ENCODE peak calls at places on chromosomes 2 and 18, in nine cellular contexts. One of them, this sample, is unnamed.

GRCh38 chr18:70082430-70082829 is 123.1 kb downstream of the RTTN start:
- DNase-seq in colonic mucosa: no peak
- DNase-seq in pancreas: no peak
- DNase-seq in fibroblast of mammary gland: no peak
- DNase-seq in astrocyte of the spinal cord: no peak
- DNase-seq in CD4-positive, alpha-beta T cell: no peak
- DNase-seq in endothelial cell: no peak
- DNase-seq in GM23338: no peak
- DNase-seq in WERI-Rb-1: no peak
- DNase-seq in this sample: no peak

GRCh38 chr2:240127351-240127750 is 8.8 kb downstream of the COPS9 start:
- DNase-seq in colonic mucosa: no peak
- DNase-seq in pancreas: no peak
- DNase-seq in fibroblast of mammary gland: no peak
- DNase-seq in astrocyte of the spinal cord: no peak
- DNase-seq in CD4-positive, alpha-beta T cell: no peak
- DNase-seq in endothelial cell: no peak
- DNase-seq in GM23338: no peak
- DNase-seq in WERI-Rb-1: no peak
- DNase-seq in this sample: no peak

GRCh38 chr2:156663757-156664409 is 227.7 kb downstream of the GPD2 start:
- DNase-seq in colonic mucosa: no peak
- DNase-seq in pancreas: no peak
- DNase-seq in fibroblast of mammary gland: no peak
- DNase-seq in astrocyte of the spinal cord: no peak
- DNase-seq in CD4-positive, alpha-beta T cell: no peak
- DNase-seq in endothelial cell: no peak
- DNase-seq in GM23338: peak
- DNase-seq in WERI-Rb-1: no peak
- DNase-seq in this sample: no peak

GRCh38 chr2:216163518-216163917 is 54.4 kb downstream of the XRCC5 start:
- DNase-seq in colonic mucosa: no peak
- DNase-seq in pancreas: no peak
- DNase-seq in fibroblast of mammary gland: no peak
- DNase-seq in astrocyte of the spinal cord: peak
- DNase-seq in CD4-positive, alpha-beta T cell: no peak
- DNase-seq in endothelial cell: no peak
- DNase-seq in GM23338: no peak
- DNase-seq in WERI-Rb-1: no peak
- DNase-seq in this sample: no peak

GRCh38 chr2:3986063-3986462 is 282.7 kb downstream of the DCDC2C start:
- DNase-seq in colonic mucosa: no peak
- DNase-seq in pancreas: no peak
- DNase-seq in fibroblast of mammary gland: no peak
- DNase-seq in astrocyte of the spinal cord: peak
- DNase-seq in CD4-positive, alpha-beta T cell: no peak
- DNase-seq in endothelial cell: no peak
- DNase-seq in GM23338: no peak
- DNase-seq in WERI-Rb-1: no peak
- DNase-seq in this sample: no peak

GRCh38 chr2:120817136-120817955 is 81.7 kb downstream of the GLI2 start:
- DNase-seq in colonic mucosa: no peak
- DNase-seq in pancreas: peak
- DNase-seq in fibroblast of mammary gland: no peak
- DNase-seq in astrocyte of the spinal cord: no peak
- DNase-seq in CD4-positive, alpha-beta T cell: no peak
- DNase-seq in endothelial cell: no peak
- DNase-seq in GM23338: no peak
- DNase-seq in WERI-Rb-1: no peak
- DNase-seq in this sample: no peak

GRCh38 chr2:97761192-97761591 is 47.8 kb downstream of the ZAP70 start:
- DNase-seq in colonic mucosa: no peak
- DNase-seq in pancreas: no peak
- DNase-seq in fibroblast of mammary gland: no peak
- DNase-seq in astrocyte of the spinal cord: no peak
- DNase-seq in CD4-positive, alpha-beta T cell: peak
- DNase-seq in endothelial cell: no peak
- DNase-seq in GM23338: no peak
- DNase-seq in WERI-Rb-1: no peak
- DNase-seq in this sample: no peak

GRCh38 chr2:42848270-42848669 is 55.9 kb upstream of the HAAO start:
- DNase-seq in colonic mucosa: no peak
- DNase-seq in pancreas: no peak
- DNase-seq in fibroblast of mammary gland: no peak
- DNase-seq in astrocyte of the spinal cord: no peak
- DNase-seq in CD4-positive, alpha-beta T cell: no peak
- DNase-seq in endothelial cell: no peak
- DNase-seq in GM23338: no peak
- DNase-seq in WERI-Rb-1: no peak
- DNase-seq in this sample: no peak

GRCh38 chr2:24409700-24410556 is 49.6 kb upstream of the ITSN2 start:
- DNase-seq in colonic mucosa: peak
- DNase-seq in pancreas: no peak
- DNase-seq in fibroblast of mammary gland: peak
- DNase-seq in astrocyte of the spinal cord: peak
- DNase-seq in CD4-positive, alpha-beta T cell: no peak
- DNase-seq in endothelial cell: peak
- DNase-seq in GM23338: peak
- DNase-seq in WERI-Rb-1: peak
- DNase-seq in this sample: peak

GRCh38 chr18:67216846-67217245 is 299.7 kb downstream of the DSEL start:
- DNase-seq in colonic mucosa: no peak
- DNase-seq in pancreas: no peak
- DNase-seq in fibroblast of mammary gland: no peak
- DNase-seq in astrocyte of the spinal cord: no peak
- DNase-seq in CD4-positive, alpha-beta T cell: no peak
- DNase-seq in endothelial cell: no peak
- DNase-seq in GM23338: no peak
- DNase-seq in WERI-Rb-1: no peak
- DNase-seq in this sample: no peak

GRCh38 chr2:39512434-39512935 is 75.4 kb upstream of the MAP4K3 start:
- DNase-seq in colonic mucosa: peak
- DNase-seq in pancreas: no peak
- DNase-seq in fibroblast of mammary gland: no peak
- DNase-seq in astrocyte of the spinal cord: no peak
- DNase-seq in CD4-positive, alpha-beta T cell: no peak
- DNase-seq in endothelial cell: no peak
- DNase-seq in GM23338: no peak
- DNase-seq in WERI-Rb-1: peak
- DNase-seq in this sample: no peak

GRCh38 chr2:240589850-240590525 is 3.5 kb downstream of the CAPN10 start:
- DNase-seq in colonic mucosa: no peak
- DNase-seq in pancreas: no peak
- DNase-seq in fibroblast of mammary gland: no peak
- DNase-seq in astrocyte of the spinal cord: no peak
- DNase-seq in CD4-positive, alpha-beta T cell: no peak
- DNase-seq in endothelial cell: no peak
- DNase-seq in GM23338: no peak
- DNase-seq in WERI-Rb-1: no peak
- DNase-seq in this sample: no peak

GRCh38 chr18:37294951-37295350 is 270.6 kb downstream of the CELF4 start:
- DNase-seq in colonic mucosa: peak
- DNase-seq in pancreas: no peak
- DNase-seq in fibroblast of mammary gland: peak
- DNase-seq in astrocyte of the spinal cord: no peak
- DNase-seq in CD4-positive, alpha-beta T cell: no peak
- DNase-seq in endothelial cell: peak
- DNase-seq in GM23338: peak
- DNase-seq in WERI-Rb-1: peak
- DNase-seq in this sample: peak
- TF ChIP-seq CTCF in colonic mucosa: peak
- TF ChIP-seq CTCF in pancreas: no peak
- TF ChIP-seq CTCF in fibroblast of mammary gland: peak
- TF ChIP-seq CTCF in astrocyte of the spinal cord: peak
- TF ChIP-seq CTCF in CD4-positive, alpha-beta T cell: no peak
- TF ChIP-seq CTCF in endothelial cell: peak
- TF ChIP-seq CTCF in GM23338: peak
- TF ChIP-seq CTCF in WERI-Rb-1: peak
- TF ChIP-seq CTCF in this sample: peak

GRCh38 chr2:138501427-138502252 is at the start of gene SPOPL:
- DNase-seq in colonic mucosa: peak
- DNase-seq in pancreas: peak
- DNase-seq in fibroblast of mammary gland: peak
- DNase-seq in astrocyte of the spinal cord: peak
- DNase-seq in CD4-positive, alpha-beta T cell: peak
- DNase-seq in endothelial cell: peak
- DNase-seq in GM23338: peak
- DNase-seq in WERI-Rb-1: peak
- DNase-seq in this sample: peak
- TF ChIP-seq CTCF in colonic mucosa: no peak
- TF ChIP-seq CTCF in pancreas: peak
- TF ChIP-seq CTCF in fibroblast of mammary gland: no peak
- TF ChIP-seq CTCF in astrocyte of the spinal cord: peak
- TF ChIP-seq CTCF in CD4-positive, alpha-beta T cell: no peak
- TF ChIP-seq CTCF in endothelial cell: peak
- TF ChIP-seq CTCF in GM23338: no peak
- TF ChIP-seq CTCF in WERI-Rb-1: no peak
- TF ChIP-seq CTCF in this sample: peak

GRCh38 chr2:193695367-193695766 is 1500.6 kb upstream of the TMEFF2 start:
- DNase-seq in colonic mucosa: no peak
- DNase-seq in pancreas: no peak
- DNase-seq in fibroblast of mammary gland: peak
- DNase-seq in astrocyte of the spinal cord: peak
- DNase-seq in CD4-positive, alpha-beta T cell: no peak
- DNase-seq in endothelial cell: no peak
- DNase-seq in GM23338: peak
- DNase-seq in WERI-Rb-1: peak
- DNase-seq in this sample: no peak
- TF ChIP-seq CTCF in colonic mucosa: no peak
- TF ChIP-seq CTCF in pancreas: no peak
- TF ChIP-seq CTCF in fibroblast of mammary gland: peak
- TF ChIP-seq CTCF in astrocyte of the spinal cord: peak
- TF ChIP-seq CTCF in CD4-positive, alpha-beta T cell: no peak
- TF ChIP-seq CTCF in endothelial cell: no peak
- TF ChIP-seq CTCF in GM23338: peak
- TF ChIP-seq CTCF in WERI-Rb-1: peak
- TF ChIP-seq CTCF in this sample: peak

GRCh38 chr18:57223160-57223870 is 76.4 kb downstream of the BOD1L2 start:
- DNase-seq in colonic mucosa: no peak
- DNase-seq in pancreas: no peak
- DNase-seq in fibroblast of mammary gland: no peak
- DNase-seq in astrocyte of the spinal cord: no peak
- DNase-seq in CD4-positive, alpha-beta T cell: no peak
- DNase-seq in endothelial cell: no peak
- DNase-seq in GM23338: no peak
- DNase-seq in WERI-Rb-1: no peak
- DNase-seq in this sample: no peak
- TF ChIP-seq CTCF in colonic mucosa: no peak
- TF ChIP-seq CTCF in pancreas: no peak
- TF ChIP-seq CTCF in fibroblast of mammary gland: no peak
- TF ChIP-seq CTCF in astrocyte of the spinal cord: no peak
- TF ChIP-seq CTCF in CD4-positive, alpha-beta T cell: no peak
- TF ChIP-seq CTCF in endothelial cell: no peak
- TF ChIP-seq CTCF in GM23338: no peak
- TF ChIP-seq CTCF in WERI-Rb-1: no peak
- TF ChIP-seq CTCF in this sample: no peak

GRCh38 chr2:234002281-234002680 is 48.2 kb upstream of the SPP2 start:
- DNase-seq in colonic mucosa: no peak
- DNase-seq in pancreas: no peak
- DNase-seq in fibroblast of mammary gland: no peak
- DNase-seq in astrocyte of the spinal cord: no peak
- DNase-seq in CD4-positive, alpha-beta T cell: no peak
- DNase-seq in endothelial cell: no peak
- DNase-seq in GM23338: no peak
- DNase-seq in WERI-Rb-1: no peak
- DNase-seq in this sample: no peak

GRCh38 chr2:233999182-233999581 is 51.3 kb upstream of the SPP2 start:
- DNase-seq in colonic mucosa: no peak
- DNase-seq in pancreas: peak
- DNase-seq in fibroblast of mammary gland: no peak
- DNase-seq in astrocyte of the spinal cord: no peak
- DNase-seq in CD4-positive, alpha-beta T cell: no peak
- DNase-seq in endothelial cell: no peak
- DNase-seq in GM23338: peak
- DNase-seq in WERI-Rb-1: no peak
- DNase-seq in this sample: no peak

GRCh38 chr2:234001380-234001993 is 49.0 kb upstream of the SPP2 start:
- DNase-seq in colonic mucosa: no peak
- DNase-seq in pancreas: no peak
- DNase-seq in fibroblast of mammary gland: no peak
- DNase-seq in astrocyte of the spinal cord: no peak
- DNase-seq in CD4-positive, alpha-beta T cell: no peak
- DNase-seq in endothelial cell: no peak
- DNase-seq in GM23338: no peak
- DNase-seq in WERI-Rb-1: no peak
- DNase-seq in this sample: no peak

GRCh38 chr2:234005126-234005525 is 45.4 kb upstream of the SPP2 start:
- DNase-seq in colonic mucosa: no peak
- DNase-seq in pancreas: no peak
- DNase-seq in fibroblast of mammary gland: no peak
- DNase-seq in astrocyte of the spinal cord: no peak
- DNase-seq in CD4-positive, alpha-beta T cell: no peak
- DNase-seq in endothelial cell: no peak
- DNase-seq in GM23338: no peak
- DNase-seq in WERI-Rb-1: no peak
- DNase-seq in this sample: no peak

GRCh38 chr2:234003972-234004617 is 46.4 kb upstream of the SPP2 start:
- DNase-seq in colonic mucosa: no peak
- DNase-seq in pancreas: no peak
- DNase-seq in fibroblast of mammary gland: peak
- DNase-seq in astrocyte of the spinal cord: peak
- DNase-seq in CD4-positive, alpha-beta T cell: no peak
- DNase-seq in endothelial cell: no peak
- DNase-seq in GM23338: peak
- DNase-seq in WERI-Rb-1: no peak
- DNase-seq in this sample: no peak
- TF ChIP-seq CTCF in colonic mucosa: no peak
- TF ChIP-seq CTCF in pancreas: no peak
- TF ChIP-seq CTCF in fibroblast of mammary gland: no peak
- TF ChIP-seq CTCF in astrocyte of the spinal cord: no peak
- TF ChIP-seq CTCF in CD4-positive, alpha-beta T cell: no peak
- TF ChIP-seq CTCF in endothelial cell: no peak
- TF ChIP-seq CTCF in GM23338: no peak
- TF ChIP-seq CTCF in WERI-Rb-1: no peak
- TF ChIP-seq CTCF in this sample: no peak

GRCh38 chr2:25567406-25567805 is 106.0 kb downstream of the DTNB start:
- DNase-seq in colonic mucosa: no peak
- DNase-seq in pancreas: no peak
- DNase-seq in fibroblast of mammary gland: peak
- DNase-seq in astrocyte of the spinal cord: peak
- DNase-seq in CD4-positive, alpha-beta T cell: no peak
- DNase-seq in endothelial cell: no peak
- DNase-seq in GM23338: peak
- DNase-seq in WERI-Rb-1: no peak
- DNase-seq in this sample: no peak
- TF ChIP-seq CTCF in colonic mucosa: peak
- TF ChIP-seq CTCF in pancreas: peak
- TF ChIP-seq CTCF in fibroblast of mammary gland: peak
- TF ChIP-seq CTCF in astrocyte of the spinal cord: peak
- TF ChIP-seq CTCF in CD4-positive, alpha-beta T cell: no peak
- TF ChIP-seq CTCF in endothelial cell: peak
- TF ChIP-seq CTCF in GM23338: peak
- TF ChIP-seq CTCF in WERI-Rb-1: peak
- TF ChIP-seq CTCF in this sample: peak

This sample was measured in neural crest cell.